ENCODE peak calls at places on chromosomes 1 and 21, in seven cellular contexts. W is T-helper 2 cell; Y is CD4-positive, CD25-positive, alpha-beta regulatory T cell; T is mammary epithelial cell; G is GM13976; D is ovary; F is EH. V is an unnamed sample.

GRCh38 chr21:26448751-26449150 is 124.3 kb downstream of the CYYR1 start:
- DNase-seq in W (no peak), Y (no peak), T (no peak), G (no peak), D (no peak), F (no peak), V (no peak)

GRCh38 chr1:41045740-41046139 is 24.2 kb upstream of the SLFNL1 start:
- DNase-seq in W (no peak), Y (no peak), T (peak), G (no peak), D (no peak), F (peak), V (no peak)

GRCh38 chr21:46551636-46552241 is 53.1 kb downstream of the S100B start:
- DNase-seq in W (no peak), Y (peak), T (no peak), G (no peak), D (no peak), F (no peak), V (no peak)

GRCh38 chr1:63322944-63323865 is 838 bp downstream of the FOXD3 start:
- DNase-seq in W (no peak), Y (no peak), T (peak), G (peak), D (no peak), F (peak), V (peak)

GRCh38 chr1:159088050-159088449 is 11.5 kb upstream of the AIM2 start:
- DNase-seq in W (no peak), Y (no peak), T (peak), G (no peak), D (no peak), F (peak), V (no peak)

GRCh38 chr1:207962716-207963428 is 51.9 kb upstream of the CD34 start:
- DNase-seq in W (no peak), Y (no peak), T (no peak), G (no peak), D (peak), F (peak), V (no peak)

GRCh38 chr1:37752583-37753471 is 12.1 kb downstream of the EPHA10 start:
- DNase-seq in W (no peak), Y (no peak), T (no peak), G (peak), D (no peak), F (peak), V (peak)

GRCh38 chr1:84892657-84893618 is at the start of gene LPAR3:
- DNase-seq in W (no peak), Y (no peak), T (peak), G (peak), D (no peak), F (no peak), V (peak)

GRCh38 chr1:47618830-47619229 is 181.0 kb downstream of the FOXD2 start:
- DNase-seq in W (no peak), Y (no peak), T (no peak), G (no peak), D (no peak), F (no peak), V (no peak)

GRCh38 chr21:17463441-17463840 is 49.4 kb upstream of the CXADR start:
- DNase-seq in W (no peak), Y (no peak), T (peak), G (no peak), D (no peak), F (peak), V (no peak)

GRCh38 chr1:232635778-232636356 is 5.9 kb upstream of the SIPA1L2 start:
- DNase-seq in W (no peak), Y (no peak), T (peak), G (peak), D (no peak), F (peak), V (peak)

GRCh38 chr1:204837440-204838084 is 33.1 kb upstream of the NFASC start:
- DNase-seq in W (no peak), Y (no peak), T (peak), G (peak), D (peak), F (peak), V (no peak)

GRCh38 chr1:38076038-38076437 is 29.4 kb upstream of the POU3F1 start:
- DNase-seq in W (no peak), Y (no peak), T (peak), G (no peak), D (no peak), F (peak), V (no peak)

GRCh38 chr1:29235955-29236742 is at the start of gene PTPRU:
- DNase-seq in W (peak), Y (peak), T (peak), G (peak), D (peak), F (peak), V (peak)

GRCh38 chr1:228315945-228316588 is 90.6 kb downstream of the TRIM11 start:
- DNase-seq in W (no peak), Y (no peak), T (no peak), G (no peak), D (peak), F (no peak), V (no peak)

GRCh38 chr1:53367503-53368313 is 39.8 kb upstream of the LRP8 start:
- DNase-seq in W (no peak), Y (no peak), T (no peak), G (peak), D (peak), F (peak), V (no peak)

GRCh38 chr1:205787287-205787916 is 12.1 kb upstream of the RAB29 start:
- DNase-seq in W (no peak), Y (no peak), T (no peak), G (no peak), D (no peak), F (no peak), V (no peak)

GRCh38 chr1:28259935-28260802 is 851 bp downstream of the SESN2 start:
- DNase-seq in W (no peak), Y (peak), T (peak), G (no peak), D (peak), F (peak), V (peak)

GRCh38 chr1:235617808-235618207 is 31.8 kb downstream of the GNG4 start:
- DNase-seq in W (no peak), Y (no peak), T (peak), G (no peak), D (no peak), F (peak), V (no peak)

GRCh38 chr1:6037338-6037762 is 8.3 kb upstream of the KCNAB2 start:
- DNase-seq in W (no peak), Y (no peak), T (no peak), G (peak), D (no peak), F (peak), V (peak)

GRCh38 chr1:59431566-59432294 is 134.8 kb downstream of the FGGY start:
- DNase-seq in W (no peak), Y (no peak), T (peak), G (no peak), D (no peak), F (peak), V (no peak)